ENCODE peak calls at places on chromosomes 11 and 22, in five cellular contexts. C is IMR-90, D is Daoy, A is AG10803, L is renal cortical epithelial cell. M is an unnamed sample.

GRCh38 chr11:65382804-65383368 is 440 bp upstream of the SLC25A45 start:
- DNase-seq in C (no peak), D (no peak), A (peak; percentile 13), L (no peak), M (no peak)

GRCh38 chr11:59614277-59615131 is 1.1 kb downstream of the OSBP start:
- DNase-seq in C (no peak), D (peak; percentile 3), A (peak; percentile 3), L (no peak), M (peak; percentile 8)

GRCh38 chr11:128731041-128731663 is 37.3 kb downstream of the FLI1 start:
- DNase-seq in C (no peak), D (no peak), A (no peak), L (no peak), M (no peak)

GRCh38 chr11:39367526-39367925 is 2091.9 kb downstream of the LRRC4C start:
- DNase-seq in C (no peak), D (no peak), A (no peak), L (no peak), M (no peak)

GRCh38 chr11:46386674-46387073 is 4.9 kb downstream of the CHRM4 start:
- DNase-seq in C (peak; percentile 51), D (no peak), A (no peak), L (peak; percentile 15), M (peak; percentile 45)

GRCh38 chr22:38751422-38752346 is 4.1 kb downstream of the SUN2 start:
- DNase-seq in C (no peak), D (no peak), A (no peak), L (no peak), M (no peak)

GRCh38 chr11:66339163-66339675 is 3.0 kb upstream of the RIN1 start:
- DNase-seq in C (no peak), D (no peak), A (no peak), L (peak; percentile 31), M (peak; percentile 69)

GRCh38 chr22:33328789-33329296 is 270.7 kb upstream of the SYN3 start:
- DNase-seq in C (peak; percentile 86), D (peak; percentile 85), A (peak; percentile 24), L (peak; percentile 96), M (peak; percentile 12)

GRCh38 chr22:20172038-20172613 is 21.3 kb upstream of the CCDC188 start:
- DNase-seq in C (no peak), D (no peak), A (no peak), L (no peak), M (no peak)

M was measured in EL.